ENCODE peak calls at places on chromosomes 16 and 17, in four cellular contexts. Q is WTC11, J is HepG2, U is K562. Y is an unnamed sample.

GRCh38 chr17:66715745-66716156 is 119.2 kb upstream of the CACNG5 start:
- DNase-seq in U (no peak), Q (no peak), J (peak), Y (peak)

GRCh38 chr16:9225527-9226316 is 134.3 kb downstream of the HAPSTR1 start:
- DNase-seq in Q (peak), U (peak), J (peak), Y (peak)

GRCh38 chr16:85335584-85336492 is 223.6 kb upstream of the CIBAR2 start:
- DNase-seq in Q (no peak), U (no peak), J (no peak), Y (no peak)

GRCh38 chr16:29990883-29991570 is 4.4 kb downstream of the HIRIP3 start:
- DNase-seq in U (no peak), J (no peak), Q (no peak), Y (no peak)

GRCh38 chr17:75672011-75672410 is 4.9 kb downstream of the SAP30BP start:
- DNase-seq in J (no peak), U (no peak), Q (no peak), Y (no peak)

GRCh38 chr16:88651276-88651988 is 579 bp upstream of the CYBA start:
- DNase-seq in Q (no peak), J (peak), U (peak), Y (peak)

GRCh38 chr17:47188266-47188665 is 829 bp downstream of the CDC27 start:
- DNase-seq in U (no peak), Q (no peak), J (no peak), Y (peak)

GRCh38 chr16:89358030-89359005 is 132.0 kb downstream of the ANKRD11 start:
- DNase-seq in Q (no peak), J (no peak), U (no peak), Y (no peak)

GRCh38 chr16:49649013-49649785 is 206.7 kb downstream of the ZNF423 start:
- DNase-seq in J (peak), Q (no peak), U (no peak), Y (no peak)

GRCh38 chr17:1957037-1957436 is 68.1 kb downstream of the RTN4RL1 start:
- DNase-seq in J (no peak), U (no peak), Q (no peak), Y (no peak)

GRCh38 chr17:63082273-63082861 is 116.3 kb downstream of the TANC2 start:
- DNase-seq in J (peak), U (no peak), Q (no peak), Y (peak)

GRCh38 chr16:17369441-17369951 is 101.3 kb downstream of the XYLT1 start:
- DNase-seq in U (no peak), J (no peak), Q (no peak), Y (no peak)

GRCh38 chr17:40605301-40605700 is 40.0 kb upstream of the CCR7 start:
- DNase-seq in Q (no peak), J (no peak), U (no peak), Y (no peak)

GRCh38 chr16:19001788-19002187 is 18.1 kb downstream of the TMC7 start:
- DNase-seq in J (no peak), Q (no peak), U (no peak), Y (no peak)

GRCh38 chr17:40699880-40700279 is 3.7 kb downstream of the KRT24 start:
- DNase-seq in J (no peak), Q (no peak), U (no peak), Y (no peak)

GRCh38 chr17:19621697-19622096 is 26.9 kb upstream of the ALDH3A2 start:
- DNase-seq in J (no peak), Q (no peak), U (no peak), Y (no peak)

GRCh38 chr16:19474617-19475016 is 47.3 kb downstream of the GDE1 start:
- DNase-seq in J (no peak), Q (no peak), U (no peak), Y (no peak)

GRCh38 chr16:3036726-3037315 is at the start of gene BICDL2:
- DNase-seq in U (no peak), Q (peak), J (no peak), Y (no peak)

GRCh38 chr16:74309789-74310781 is 13.5 kb downstream of the PSMD7 start:
- DNase-seq in J (peak), U (peak), Q (no peak), Y (peak)

GRCh38 chr16:861446-861845 is 60.9 kb upstream of the GNG13 start:
- DNase-seq in U (no peak), Q (no peak), J (no peak), Y (no peak)

GRCh38 chr17:77076046-77076882 is 64.5 kb upstream of the SEC14L1 start:
- DNase-seq in U (no peak), J (no peak), Q (no peak), Y (no peak)

GRCh38 chr16:30997000-30997886 is 12.2 kb downstream of the HSD3B7 start:
- DNase-seq in J (peak), Q (peak), U (peak), Y (peak)

GRCh38 chr17:67636841-67637240 is 80.9 kb upstream of the NOL11 start:
- DNase-seq in J (no peak), U (no peak), Q (no peak), Y (no peak)

DNA sequence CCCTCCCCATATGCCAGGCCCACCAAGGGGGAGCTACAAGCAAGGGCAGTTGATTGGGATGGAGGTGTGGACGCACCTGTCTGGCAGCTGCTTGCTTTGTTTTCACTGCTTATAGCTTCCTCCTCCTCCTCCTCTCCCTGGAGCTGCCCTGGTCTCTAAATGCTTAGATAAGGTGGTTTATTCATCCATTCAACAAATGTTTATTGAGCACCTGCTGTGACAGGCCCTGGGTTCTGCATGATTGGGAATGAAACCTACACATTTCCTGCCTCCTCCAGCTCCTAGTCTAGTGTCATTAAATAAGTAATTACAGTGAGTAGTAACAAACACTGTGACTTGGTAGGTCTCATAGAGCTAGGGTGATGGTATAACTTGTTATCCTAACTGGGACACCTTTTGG is 17.4 kb upstream of the MAP3K14 start:
- DNase-seq in Q (no peak), U (no peak), J (no peak), Y (no peak)
- TF ChIP-seq FOXJ3 in Q (no peak), U (no peak), J (no peak), Y (no peak)

GRCh38 chr17:38416840-38417209 is 11.4 kb upstream of the ARHGAP23 start:
- DNase-seq in Q (no peak), U (no peak), J (no peak), Y (no peak)
- TF ChIP-seq FOXJ3 in Q (no peak), U (no peak), J (no peak), Y (no peak)

GRCh38 chr17:4769628-4770027 is 2.1 kb upstream of the TM4SF5 start:
- DNase-seq in J (peak), U (no peak), Q (no peak), Y (no peak)

GRCh38 chr17:4770632-4771031 is 1.1 kb upstream of the TM4SF5 start:
- DNase-seq in U (no peak), J (no peak), Q (no peak), Y (no peak)

GRCh38 chr17:4772235-4772613 is 538 bp downstream of the TM4SF5 start:
- DNase-seq in J (no peak), U (no peak), Q (no peak), Y (peak)

GRCh38 chr17:4768281-4768680 is 3.4 kb upstream of the TM4SF5 start:
- DNase-seq in Q (no peak), J (no peak), U (no peak), Y (no peak)

DNA sequence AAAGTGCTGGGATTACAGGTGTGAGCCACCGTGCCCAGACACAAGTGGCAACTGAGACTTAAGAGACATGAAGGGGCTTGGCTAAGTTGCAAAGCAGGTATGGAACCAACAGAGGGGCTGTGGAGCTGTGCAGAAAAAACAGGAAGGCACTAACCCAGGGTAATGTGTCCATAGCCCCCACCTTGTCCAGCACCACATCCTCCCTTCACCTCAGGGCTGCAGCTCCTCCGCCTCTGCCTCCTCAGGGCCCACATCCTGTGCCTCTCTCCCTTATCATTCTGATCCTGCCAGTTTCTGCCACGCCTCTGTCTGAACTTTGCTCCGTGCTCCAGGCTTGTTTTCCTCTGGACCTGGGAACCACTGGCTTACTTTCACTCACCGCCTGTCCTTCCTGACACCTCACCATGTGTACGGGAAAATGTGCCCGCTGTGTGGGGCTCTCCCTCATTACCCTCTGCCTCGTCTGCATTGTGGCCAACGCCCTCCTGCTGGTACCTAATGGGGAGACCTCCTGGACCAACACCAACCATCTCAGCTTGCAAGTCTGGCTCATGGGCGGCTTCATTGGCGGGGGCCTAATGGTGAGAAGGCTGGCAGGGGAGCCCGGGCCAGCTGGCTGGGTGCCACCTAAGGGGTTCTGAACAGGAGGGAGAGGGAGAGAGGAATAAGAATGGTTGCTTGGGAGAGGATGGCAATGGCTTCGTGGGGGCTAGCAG is at the start of gene TM4SF5:
- DNase-seq in U (no peak), J (peak), Q (no peak), Y (peak)
- TF ChIP-seq FOXJ3 in U (no peak), J (peak), Q (no peak), Y (no peak)

DNA sequence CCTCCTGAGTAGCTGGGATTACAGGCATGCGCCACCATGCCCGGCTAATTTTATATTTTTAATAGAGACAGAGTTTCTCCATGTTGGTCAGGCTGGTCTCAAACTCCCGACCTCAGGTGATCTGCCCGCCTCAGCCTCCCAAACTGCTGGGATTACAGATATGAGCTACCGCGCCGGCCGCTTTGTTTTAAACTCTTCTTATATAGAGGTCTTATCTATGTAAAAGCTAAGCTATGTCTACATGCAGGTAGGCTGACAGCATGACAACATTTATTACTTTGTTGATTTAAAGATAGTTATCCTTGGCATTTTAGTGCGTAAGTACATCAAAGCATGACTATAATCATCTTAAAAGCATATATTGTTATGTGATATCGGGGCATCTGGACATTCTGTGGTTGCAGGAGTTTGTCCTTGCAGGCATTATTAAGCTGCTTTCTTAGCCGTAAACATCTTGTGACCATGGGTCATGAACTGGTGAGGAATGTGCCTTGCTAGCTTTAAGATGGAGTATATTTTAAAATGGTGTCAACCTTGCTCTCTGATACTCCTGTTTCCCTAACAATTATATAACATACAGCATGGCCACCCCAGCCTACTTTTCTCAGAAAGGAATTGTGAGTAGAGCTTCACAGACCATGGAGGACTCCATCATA is 45.8 kb upstream of the TAOK1 start:
- DNase-seq in J (no peak), U (no peak), Q (no peak), Y (no peak)
- TF ChIP-seq FOXJ3 in J (no peak), U (no peak), Q (no peak), Y (no peak)

GRCh38 chr17:72359811-72360210 is 239.0 kb downstream of the SOX9 start:
- DNase-seq in Q (no peak), J (no peak), U (no peak), Y (no peak)

GRCh38 chr17:72359274-72359673 is 238.5 kb downstream of the SOX9 start:
- DNase-seq in U (no peak), J (no peak), Q (no peak), Y (no peak)

GRCh38 chr17:72357764-72358365 is 237.0 kb downstream of the SOX9 start:
- DNase-seq in U (no peak), Q (no peak), J (no peak), Y (no peak)

GRCh38 chr17:72360386-72360940 is 239.6 kb downstream of the SOX9 start:
- DNase-seq in Q (no peak), J (peak), U (no peak), Y (no peak)

DNA sequence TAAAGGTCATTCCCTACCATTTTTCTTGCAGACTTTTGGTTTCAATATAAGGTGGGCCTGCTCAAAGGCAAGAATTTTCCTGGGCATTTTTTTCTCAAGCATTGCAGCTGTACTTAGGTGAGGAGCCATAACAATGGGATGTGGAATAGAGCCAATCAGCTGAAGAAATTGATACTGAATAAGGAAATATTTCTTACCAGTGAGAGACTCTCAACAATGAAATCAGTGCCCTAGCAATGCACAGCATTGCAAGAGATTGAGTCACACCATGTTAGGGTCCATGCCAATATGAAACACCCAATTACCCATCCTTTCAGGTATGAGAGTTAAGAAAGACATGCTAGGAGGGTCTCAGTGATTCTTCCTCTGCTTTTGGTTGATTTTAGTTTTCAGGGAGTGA is 237.6 kb downstream of the SOX9 start:
- DNase-seq in J (no peak), U (no peak), Q (no peak), Y (no peak)
- TF ChIP-seq FOXJ3 in J (no peak), U (no peak), Q (no peak), Y (no peak)

Y was measured in SK-N-SH.